ENCODE peak calls at places on chromosomes 5 and 9, in six cellular contexts. K, B, H, J, F and M are unnamed samples.

GRCh38 chr9:99126312-99126711 is 21.4 kb downstream of the TGFBR1 start:
- DNase-seq in F (no peak), K (no peak), B (no peak), H (no peak), J (no peak), M (no peak)

GRCh38 chr5:132464155-132464939 is 26.2 kb downstream of the IRF1 start:
- DNase-seq in K (peak), B (no peak), F (no peak), H (no peak), J (peak), M (no peak)

GRCh38 chr5:179142434-179143198 is 82.4 kb downstream of the ZNF354C start:
- DNase-seq in H (no peak), J (no peak), B (no peak), K (no peak), F (no peak), M (no peak)

GRCh38 chr5:57841671-57842375 is 359.2 kb upstream of the ACTBL2 start:
- DNase-seq in K (peak), J (no peak), B (no peak), F (no peak), H (no peak), M (no peak)

GRCh38 chr5:19928556-19929421 is 59.2 kb downstream of the CDH18 start:
- DNase-seq in J (no peak), F (no peak), K (peak), H (no peak), B (no peak), M (no peak)

GRCh38 chr9:101235105-101235866 is 149.5 kb downstream of the BAAT start:
- DNase-seq in B (no peak), K (peak), F (no peak), H (no peak), J (no peak), M (no peak)

GRCh38 chr5:106873558-106873957 is 797.2 kb downstream of the EFNA5 start:
- DNase-seq in H (no peak), K (no peak), F (no peak), B (no peak), J (peak), M (no peak)

GRCh38 chr9:114394523-114395193 is 6.9 kb upstream of the AKNA start:
- DNase-seq in J (no peak), H (no peak), F (no peak), K (no peak), B (no peak), M (no peak)

GRCh38 chr9:2336055-2336454 is 285.5 kb upstream of the VLDLR start:
- DNase-seq in F (no peak), H (no peak), B (no peak), K (no peak), J (no peak), M (no peak)

GRCh38 chr5:151122828-151123227 is 34.8 kb downstream of the ANXA6 start:
- DNase-seq in J (no peak), H (no peak), B (no peak), K (no peak), F (no peak), M (no peak)

GRCh38 chr5:156913719-156914370 is 49.2 kb downstream of the TIMD4 start:
- DNase-seq in K (peak), F (no peak), H (peak), B (no peak), J (peak), M (no peak)

GRCh38 chr9:124000784-124001444 is 10.7 kb upstream of the LHX2 start:
- DNase-seq in K (peak), H (no peak), B (no peak), J (no peak), F (no peak), M (no peak)

GRCh38 chr9:4662989-4663792 is 1.1 kb downstream of the PLPP6 start:
- DNase-seq in K (peak), B (no peak), H (no peak), J (no peak), F (no peak), M (no peak)

GRCh38 chr9:133580416-133580738 is 28.8 kb downstream of the FAM163B start:
- DNase-seq in J (no peak), B (no peak), F (no peak), K (no peak), H (no peak), M (no peak)

GRCh38 chr5:107040907-107041306 is 629.8 kb downstream of the EFNA5 start:
- DNase-seq in K (no peak), J (no peak), B (no peak), H (no peak), F (no peak), M (no peak)

GRCh38 chr5:181151146-181151545 is 3.8 kb downstream of the OR2V2 start:
- DNase-seq in K (peak), B (no peak), J (no peak), F (no peak), H (no peak), M (no peak)

GRCh38 chr9:93650448-93650847 is 74.1 kb downstream of the PHF2 start:
- DNase-seq in B (peak), F (no peak), H (no peak), K (no peak), J (peak), M (no peak)

GRCh38 chr9:114737118-114737517 is 55.1 kb upstream of the TEX48 start:
- DNase-seq in J (no peak), F (no peak), H (no peak), B (no peak), K (peak), M (no peak)

GRCh38 chr9:98867434-98868168 is 60.1 kb downstream of the GALNT12 start:
- DNase-seq in B (peak), K (no peak), J (peak), H (no peak), F (no peak), M (no peak)

GRCh38 chr9:38226491-38226951 is 157.5 kb upstream of the SHB start:
- DNase-seq in H (no peak), J (no peak), B (no peak), F (no peak), K (peak), M (no peak)

GRCh38 chr9:109033941-109034700 is 20.8 kb upstream of the CTNNAL1 start:
- DNase-seq in J (no peak), K (no peak), F (no peak), B (no peak), H (no peak), M (no peak)

GRCh38 chr5:73901455-73901854 is 275.5 kb downstream of the ARHGEF28 start:
- DNase-seq in H (no peak), J (peak), K (peak), F (no peak), B (no peak), M (no peak)

GRCh38 chr9:109012009-109012875 is 1.1 kb downstream of the CTNNAL1 start:
- DNase-seq in J (peak), F (no peak), B (peak), H (peak), K (peak), M (peak)

GRCh38 chr9:126151671-126152050 is 175.0 kb upstream of the MVB12B start:
- DNase-seq in B (peak), K (no peak), H (no peak), F (no peak), J (peak), M (peak)

DNA sequence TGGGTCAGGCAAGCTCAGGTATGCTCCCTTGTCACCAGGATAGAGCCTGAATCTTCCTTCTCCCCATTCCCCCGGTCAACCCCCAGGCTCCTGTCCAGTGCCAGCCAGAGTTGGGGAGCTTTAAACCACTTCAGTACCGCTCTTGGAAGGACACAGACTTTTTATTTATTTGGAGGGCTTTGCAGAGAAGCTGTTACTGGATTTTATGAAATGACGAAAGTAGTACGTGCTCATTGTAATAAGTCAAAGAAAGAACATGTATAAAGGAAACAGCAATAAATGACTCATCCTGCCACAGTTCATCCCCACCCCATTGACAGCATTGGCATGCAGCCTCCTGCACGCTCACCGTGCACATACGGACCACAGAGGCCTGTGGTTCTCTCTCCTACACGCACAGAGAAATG is 230.3 kb downstream of the AUH start:
- DNase-seq in K (no peak), F (no peak), J (peak), B (peak), H (no peak), M (peak)
- TF ChIP-seq POLR2AphosphoS5 in K (no peak), F (peak), J (peak), B (peak), H (no peak), M (peak)

DNA sequence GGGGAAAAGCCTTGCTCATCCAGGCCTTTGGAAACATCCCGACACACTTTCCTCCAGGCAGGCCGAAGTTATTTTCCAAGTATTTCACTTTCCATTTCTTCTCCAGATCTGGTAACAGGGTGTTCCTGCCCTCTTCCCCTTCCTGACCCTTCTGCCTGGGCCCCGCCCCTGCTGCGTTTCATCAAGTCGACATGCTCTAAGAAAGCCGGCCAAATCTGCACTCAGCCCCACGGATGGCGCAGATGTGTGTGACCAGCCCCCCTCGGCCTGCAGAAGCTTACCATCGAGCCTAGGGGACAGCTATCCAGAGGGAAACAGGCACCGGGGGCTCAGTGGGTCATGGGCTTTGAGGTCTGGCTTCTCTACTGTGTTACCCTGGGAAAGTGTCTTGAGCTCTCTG is 159.7 kb downstream of the FGF18 start:
- DNase-seq in B (no peak), F (peak), J (no peak), H (no peak), K (no peak), M (no peak)
- TF ChIP-seq POLR2AphosphoS5 in B (no peak), F (no peak), J (no peak), H (no peak), K (no peak), M (peak)

GRCh38 chr9:91781116-91781515 is 168.9 kb downstream of the ROR2 start:
- DNase-seq in F (no peak), B (no peak), J (no peak), K (no peak), H (no peak), M (no peak)
- TF ChIP-seq POLR2AphosphoS5 in F (no peak), B (no peak), J (no peak), K (no peak), H (no peak), M (no peak)

DNA sequence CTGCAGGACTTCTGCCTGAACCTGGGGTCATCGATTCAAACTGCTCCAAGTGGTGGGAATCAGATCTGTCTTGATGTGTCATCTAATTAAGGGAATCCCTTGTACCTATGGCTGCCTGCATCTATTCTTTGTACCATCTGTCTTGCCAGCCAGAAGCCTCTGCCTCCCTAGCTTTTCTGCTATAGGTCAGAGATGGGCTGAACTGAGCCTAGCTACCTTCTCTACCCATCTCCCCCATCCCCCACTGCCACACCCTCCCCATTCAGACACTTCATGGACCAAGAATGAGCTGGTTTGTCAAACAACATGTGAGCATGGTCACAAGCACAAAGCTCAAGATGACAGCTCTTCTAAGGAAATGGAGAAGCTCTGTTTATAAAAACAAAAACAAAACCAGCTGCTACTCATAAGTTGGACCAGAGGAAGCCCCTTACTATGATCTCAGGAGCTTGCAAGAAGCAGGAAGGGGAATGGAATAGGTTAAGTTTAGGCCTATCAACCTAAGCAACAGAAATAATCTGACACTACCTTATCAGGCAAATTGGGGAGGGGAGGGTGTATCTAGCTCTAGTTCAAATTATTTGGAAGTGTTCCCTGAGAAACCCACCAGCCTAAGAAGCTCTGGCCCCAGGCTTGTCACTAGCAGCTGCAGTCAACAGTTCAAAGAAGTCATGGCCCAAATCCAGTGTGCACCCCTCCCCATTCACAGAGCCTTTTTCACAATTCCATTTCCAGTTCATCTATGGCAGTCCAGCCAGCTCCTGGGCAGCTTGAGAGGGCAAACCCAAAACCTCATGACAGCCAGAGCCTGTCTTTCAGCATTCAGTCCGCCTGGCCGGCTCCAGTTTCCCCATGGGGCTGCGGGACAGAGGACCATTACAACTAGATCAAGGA is 29.9 kb downstream of the SKP1 start:
- DNase-seq in K (no peak), J (no peak), B (no peak), F (no peak), H (no peak), M (no peak)
- TF ChIP-seq POLR2AphosphoS5 in K (no peak), J (no peak), B (no peak), F (no peak), H (no peak), M (no peak)

GRCh38 chr5:158026248-158027031 is 167.5 kb upstream of the CLINT1 start:
- DNase-seq in J (no peak), F (no peak), B (no peak), K (no peak), H (no peak), M (no peak)
- TF ChIP-seq POLR2AphosphoS5 in J (no peak), F (no peak), B (no peak), K (no peak), H (no peak), M (no peak)

GRCh38 chr9:121745396-121745695 is 93.9 kb downstream of the DAB2IP start:
- DNase-seq in K (no peak), F (no peak), B (no peak), J (no peak), H (no peak), M (no peak)
- TF ChIP-seq POLR2AphosphoS5 in K (no peak), F (no peak), B (no peak), J (no peak), H (no peak), M (no peak)